ENCODE peak calls at places on chromosomes 13 and 19, in seven cellular contexts. D is fibroblast of mammary gland, M is IMR-90, V is astrocyte of the cerebellum, W is colonic mucosa, B is GM12865, E is HFF-Myc. R is an unnamed sample.
A peak's percentile ranks its signal among the peaks of the same experiment; 100 is the strongest.

GRCh38 chr13:109204252-109204651 is 574.8 kb downstream of the MYO16 start:
- DNase-seq in D (peak; percentile 6), M (no peak), V (no peak), W (no peak), B (no peak), E (no peak), R (no peak)

GRCh38 chr19:30662211-30662861 is 290.2 kb downstream of the ZNF536 start:
- DNase-seq in D (no peak), M (no peak), V (peak; percentile 19), W (no peak), B (no peak), E (no peak), R (no peak)

GRCh38 chr19:45156231-45156630 is 4.6 kb downstream of the NKPD1 start:
- DNase-seq in D (no peak), M (no peak), V (no peak), W (no peak), B (no peak), E (no peak), R (no peak)

GRCh38 chr19:28393574-28394336 is 819.2 kb downstream of the UQCRFS1 start:
- DNase-seq in D (peak; percentile 6), M (no peak), V (no peak), W (no peak), B (no peak), E (no peak), R (no peak)

GRCh38 chr13:26855921-26856320 is 95.3 kb upstream of the GPR12 start:
- DNase-seq in D (no peak), M (no peak), V (no peak), W (no peak), B (no peak), E (no peak), R (no peak)

GRCh38 chr19:33644284-33644836 is 22.6 kb downstream of the CHST8 start:
- DNase-seq in D (no peak), M (no peak), V (no peak), W (no peak), B (no peak), E (no peak), R (no peak)

GRCh38 chr13:87674143-87674772 is 3.1 kb downstream of the SLITRK5 start:
- DNase-seq in D (no peak), M (no peak), V (no peak), W (no peak), B (no peak), E (no peak), R (no peak)

GRCh38 chr19:10074153-10074552 is 12.0 kb upstream of the SHFL start:
- DNase-seq in D (peak; percentile 59), M (peak; percentile 36), V (no peak), W (peak; percentile 28), B (peak; percentile 76), E (no peak), R (no peak)

GRCh38 chr19:35219008-35219407 is 9.5 kb downstream of the FAM187B start:
- DNase-seq in D (no peak), M (no peak), V (no peak), W (no peak), B (no peak), E (no peak), R (no peak)

GRCh38 chr19:48629599-48630288 is 7.4 kb downstream of the DBP start:
- DNase-seq in D (no peak), M (no peak), V (no peak), W (peak; percentile 92), B (peak; percentile 25), E (no peak), R (no peak)

GRCh38 chr19:7772752-7773291 is 9.8 kb downstream of the CLEC4M start:
- DNase-seq in D (peak; percentile 10), M (no peak), V (no peak), W (no peak), B (peak; percentile 81), E (no peak), R (no peak)

GRCh38 chr19:13092608-13093260 is 9.9 kb downstream of the LYL1 start:
- DNase-seq in D (peak; percentile 53), M (peak; percentile 58), V (peak; percentile 49), W (no peak), B (no peak), E (no peak), R (no peak)

GRCh38 chr19:3522421-3523360 is 16.3 kb upstream of the TEKTIP1 start:
- DNase-seq in D (no peak), M (no peak), V (no peak), W (no peak), B (no peak), E (no peak), R (no peak)

GRCh38 chr19:15576526-15577156 is 38.4 kb upstream of the CYP4F8 start:
- DNase-seq in D (no peak), M (no peak), V (no peak), W (no peak), B (no peak), E (no peak), R (no peak)

GRCh38 chr19:46838160-46838559 is 12.5 kb downstream of the AP2S1 start:
- DNase-seq in D (no peak), M (no peak), V (no peak), W (no peak), B (no peak), E (no peak), R (no peak)

GRCh38 chr13:89514534-89515312 is 1832.8 kb upstream of the MIR17HG start:
- DNase-seq in D (peak; percentile 66), M (peak; percentile 8), V (peak; percentile 59), W (no peak), B (no peak), E (no peak), R (no peak)

GRCh38 chr19:2739602-2740313 is at the start of gene SLC39A3:
- DNase-seq in D (peak; percentile 98), M (peak; percentile 98), V (peak; percentile 97), W (peak; percentile 100), B (peak; percentile 100), E (peak; percentile 97), R (peak; percentile 91)

DNA sequence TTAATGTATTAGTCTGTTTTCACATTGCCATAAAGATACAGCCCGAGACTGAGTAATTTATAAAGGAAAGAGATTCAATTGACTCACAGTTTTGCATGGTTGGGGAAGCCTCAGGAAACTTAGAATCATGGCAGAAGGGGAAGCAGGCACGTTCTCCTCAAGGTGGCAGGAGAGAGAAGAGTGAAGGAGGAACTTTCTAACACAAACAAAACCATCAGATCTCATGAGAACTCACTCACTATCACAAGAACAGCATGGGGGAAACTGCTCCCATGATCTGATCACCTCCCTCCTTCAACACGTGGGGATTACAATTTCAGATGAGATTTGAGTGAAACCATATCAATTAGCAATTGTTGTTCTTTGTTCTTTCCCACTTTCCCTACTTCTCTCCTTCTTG is 689.0 kb upstream of the SLITRK1 start:
- DNase-seq in D (no peak), M (peak; percentile 0), V (no peak), W (no peak), B (no peak), E (no peak), R (no peak)
- TF ChIP-seq CTCF in D (no peak), M (no peak), V (no peak), W (no peak), B (no peak), E (no peak), R (no peak)

DNA sequence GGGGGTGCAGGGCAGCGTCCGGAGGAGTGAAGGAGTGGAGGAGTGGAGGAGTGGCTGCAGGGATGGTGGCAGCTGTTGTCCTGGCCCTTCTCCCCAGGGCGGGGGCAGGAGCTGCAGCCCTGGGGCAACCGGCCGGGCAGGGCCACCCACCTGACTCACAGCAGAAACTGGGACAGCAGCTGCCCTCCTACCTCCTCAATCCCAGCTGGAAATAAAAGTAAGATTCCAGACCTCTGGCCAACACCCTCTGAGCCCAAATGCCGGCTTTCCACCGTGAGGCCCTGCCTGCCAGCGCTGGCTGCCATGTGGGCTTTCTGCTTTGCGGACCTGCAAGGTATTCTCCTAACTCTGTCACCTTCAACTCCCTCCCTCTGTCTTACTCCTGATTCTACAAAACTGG is 3.3 kb upstream of the CLPP start:
- DNase-seq in D (no peak), M (no peak), V (no peak), W (no peak), B (no peak), E (no peak), R (no peak)
- H3K4me3 ChIP-seq in D (no peak overlapping the region), M (no peak overlapping the region), V (no peak overlapping the region), W (no peak overlapping the region), B (no peak overlapping the region), E (no peak overlapping the region), R (no peak overlapping the region)

GRCh38 chr19:58338825-58339558 is 12.2 kb downstream of the ZSCAN22 start:
- DNase-seq in D (peak; percentile 18), M (peak; percentile 7), V (no peak), W (no peak), B (no peak), E (no peak), R (no peak)
- TF ChIP-seq CTCF in D (no peak), M (no peak), V (no peak), W (no peak), B (no peak), E (peak; percentile 8), R (no peak)

GRCh38 chr13:71540098-71540497 is 326.9 kb downstream of the DACH1 start:
- DNase-seq in D (no peak), M (no peak), V (no peak), W (no peak), B (no peak), E (no peak), R (no peak)

GRCh38 chr13:71536201-71536600 is 330.8 kb downstream of the DACH1 start:
- DNase-seq in D (no peak), M (no peak), V (no peak), W (no peak), B (no peak), E (no peak), R (no peak)
- H3K4me3 ChIP-seq in D (no peak overlapping the region), M (no peak overlapping the region), V (no peak overlapping the region), W (no peak overlapping the region), B (no peak overlapping the region), E (no peak overlapping the region), R (no peak overlapping the region)

GRCh38 chr13:71674776-71675352 is 192.1 kb downstream of the DACH1 start:
- DNase-seq in D (no peak), M (no peak), V (no peak), W (no peak), B (no peak), E (no peak), R (no peak)
- TF ChIP-seq CTCF in D (no peak), M (no peak), V (peak; percentile 6), W (no peak), B (peak; percentile 20), E (peak; percentile 30), R (no peak)

DNA sequence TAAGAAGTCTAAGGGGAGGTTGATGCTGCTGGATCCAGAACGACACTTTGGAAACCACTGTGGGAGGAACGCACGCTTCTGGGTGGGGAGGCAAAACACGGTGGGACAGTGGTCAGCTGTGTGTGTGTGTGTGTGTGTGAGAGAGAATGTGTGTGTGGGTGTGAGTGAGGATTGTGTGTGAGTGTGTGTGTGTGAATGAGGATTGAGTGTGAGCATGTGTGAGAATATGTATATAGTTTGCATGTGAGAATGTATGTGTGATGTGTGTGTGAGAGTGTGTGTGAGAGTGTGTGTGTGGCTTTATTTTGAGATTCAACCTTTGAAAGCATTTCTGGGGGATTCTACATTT is 444 bp upstream of the SLC15A1 start:
- DNase-seq in D (no peak), M (no peak), V (no peak), W (no peak), B (no peak), E (no peak), R (no peak)
- H3K4me3 ChIP-seq in D (no peak overlapping the region), M (no peak overlapping the region), V (no peak overlapping the region), W (peak overlapping the region; percentile 42), B (no peak overlapping the region), E (no peak overlapping the region), R (no peak overlapping the region)

R was measured in AG04449.